ENCODE peak calls at places on chromosomes 1 and 21, in six cellular contexts. D is C1 segment of cervical spinal cord; C is NCI-H1694; O is substantia nigra; F is stimulated activated CD8-positive, alpha-beta memory T cell treated with anti-CD3 and anti-CD28 coated beads, Interleukin-15, amount 100 ng/mL, for 1 hour; J is COR-L47. W is an unnamed sample.
A peak's percentile ranks its signal among the peaks of the same experiment; 100 is the strongest.

GRCh38 chr1:159207774-159208459 is 3.2 kb downstream of the ACKR1 start:
- DNase-seq in D (no peak), C (no peak), O (no peak), F (no peak), J (no peak), W (no peak)

GRCh38 chr1:93961443-93961842 is 52.2 kb upstream of the GCLM start:
- DNase-seq in D (no peak), C (no peak), O (no peak), F (no peak), J (no peak), W (no peak)

GRCh38 chr1:80403472-80403893 is 1397.0 kb upstream of the ADGRL4 start:
- DNase-seq in D (no peak), C (no peak), O (no peak), F (no peak), J (no peak), W (no peak)

GRCh38 chr1:221708076-221708571 is 33.8 kb downstream of the DUSP10 start:
- DNase-seq in D (no peak), C (no peak), O (no peak), F (peak; percentile 16), J (no peak), W (peak; percentile 80)

GRCh38 chr1:179143332-179143731 is 61.5 kb downstream of the TOR3A start:
- DNase-seq in D (no peak), C (no peak), O (no peak), F (no peak), J (no peak), W (no peak)

GRCh38 chr1:7478797-7479499 is 292.1 kb upstream of the VAMP3 start:
- DNase-seq in D (no peak), C (no peak), O (peak; percentile 35), F (no peak), J (peak; percentile 54), W (no peak)

GRCh38 chr1:202580604-202581003 is 129.7 kb downstream of the SYT2 start:
- DNase-seq in D (no peak), C (no peak), O (no peak), F (no peak), J (no peak), W (no peak)

GRCh38 chr1:31297273-31298247 is 728 bp downstream of the ZCCHC17 start:
- DNase-seq in D (peak; percentile 35), C (no peak), O (no peak), F (no peak), J (no peak), W (no peak)

GRCh38 chr1:206808615-206809014 is 36.3 kb upstream of the IL10 start:
- DNase-seq in D (no peak), C (peak; percentile 1), O (no peak), F (no peak), J (peak; percentile 21), W (no peak)

GRCh38 chr1:28642056-28642846 is 616 bp downstream of the TAF12 start:
- DNase-seq in D (no peak), C (no peak), O (no peak), F (no peak), J (no peak), W (no peak)

GRCh38 chr1:44713321-44713781 is 17.6 kb downstream of the RNU5D-1 start:
- DNase-seq in D (no peak), C (no peak), O (no peak), F (no peak), J (no peak), W (no peak)

GRCh38 chr1:46171351-46171750 is 3.5 kb upstream of the TSPAN1 start:
- DNase-seq in D (no peak), C (no peak), O (no peak), F (no peak), J (no peak), W (no peak)

GRCh38 chr1:197725044-197725443 is 50.2 kb downstream of the DENND1B start:
- DNase-seq in D (no peak), C (no peak), O (no peak), F (no peak), J (no peak), W (no peak)

GRCh38 chr1:111968511-111968910 is 21.0 kb downstream of the KCND3 start:
- DNase-seq in D (no peak), C (no peak), O (no peak), F (no peak), J (no peak), W (no peak)

GRCh38 chr1:32205401-32206370 is at the start of gene IQCC:
- DNase-seq in D (peak; percentile 66), C (peak; percentile 57), O (peak; percentile 84), F (peak; percentile 57), J (peak; percentile 96), W (peak; percentile 42)

GRCh38 chr1:53410100-53410541 is 49.1 kb upstream of the DMRTB1 start:
- DNase-seq in D (no peak), C (peak; percentile 91), O (no peak), F (no peak), J (no peak), W (no peak)

GRCh38 chr1:156489166-156489934 is 11.2 kb downstream of the MEF2D start:
- DNase-seq in D (peak; percentile 37), C (peak; percentile 99), O (peak; percentile 71), F (no peak), J (peak; percentile 56), W (peak; percentile 79)

GRCh38 chr1:4786061-4786460 is 131.7 kb downstream of the AJAP1 start:
- DNase-seq in D (no peak), C (no peak), O (no peak), F (no peak), J (no peak), W (no peak)

GRCh38 chr1:157497284-157497683 is 55.0 kb downstream of the FCRL5 start:
- DNase-seq in D (no peak), C (no peak), O (no peak), F (no peak), J (no peak), W (no peak)

GRCh38 chr1:51543877-51544276 is 24.8 kb upstream of the EPS15 start:
- DNase-seq in D (no peak), C (no peak), O (no peak), F (no peak), J (no peak), W (no peak)

GRCh38 chr1:9231648-9232332 is 2.8 kb upstream of the H6PD start:
- DNase-seq in D (no peak), C (no peak), O (no peak), F (no peak), J (no peak), W (no peak)

GRCh38 chr1:48931571-48932251 is 155.0 kb upstream of the BEND5 start:
- DNase-seq in D (no peak), C (no peak), O (no peak), F (no peak), J (no peak), W (no peak)

GRCh38 chr1:180211156-180211859 is 18.8 kb upstream of the LHX4 start:
- DNase-seq in D (no peak), C (no peak), O (no peak), F (no peak), J (no peak), W (no peak)

GRCh38 chr21:30408782-30409494 is 13.1 kb downstream of the KRTAP13-1 start:
- DNase-seq in D (no peak), C (peak; percentile 65), O (peak; percentile 9), F (no peak), J (peak; percentile 61), W (peak; percentile 33)

GRCh38 chr1:162085991-162086390 is 16.5 kb downstream of the NOS1AP start:
- DNase-seq in D (no peak), C (no peak), O (no peak), F (no peak), J (no peak), W (no peak)

W was measured in DMS 273 treated with DMSO at 0.1 percent for 48 hours.